ENCODE peak calls at places on chromosomes 2 and 18, in seven cellular contexts. H is stimulated activated CD4-positive, alpha-beta T cell treated with anti-CD3 and anti-CD28 coated beads, Interleukin-12 subunit alpha, Interleukin-12 subunit beta, amount 100 ng/mL, for 4 hours; A is left kidney; X is fibroblast of lung; O is A172; U is thoracic aorta; D is EL. F is an unnamed sample.

GRCh38 chr2:97870396-97870843 is 125.3 kb downstream of the TMEM131 start:
- DNase-seq in H (no peak), A (no peak), X (peak; percentile 88), O (peak; percentile 90), U (no peak), D (peak; percentile 93), F (peak; percentile 46)

GRCh38 chr2:23549051-23549450 is 164.1 kb downstream of the KLHL29 start:
- DNase-seq in H (no peak), A (peak; percentile 45), X (no peak), O (no peak), U (no peak), D (no peak), F (no peak)

GRCh38 chr2:240604939-240605716 is 18.6 kb downstream of the CAPN10 start:
- DNase-seq in H (no peak), A (no peak), X (no peak), O (no peak), U (no peak), D (no peak), F (no peak)

GRCh38 chr2:113342650-113343049 is 63.9 kb upstream of the PAX8 start:
- DNase-seq in H (no peak), A (no peak), X (no peak), O (no peak), U (no peak), D (no peak), F (no peak)

GRCh38 chr2:69773201-69773600 is 31.3 kb downstream of the ANXA4 start:
- DNase-seq in H (no peak), A (no peak), X (peak; percentile 75), O (peak; percentile 63), U (no peak), D (peak; percentile 48), F (no peak)

GRCh38 chr2:147182260-147182659 is 662.6 kb upstream of the ACVR2A start:
- DNase-seq in H (peak; percentile 32), A (no peak), X (no peak), O (peak; percentile 46), U (no peak), D (peak; percentile 4), F (no peak)

GRCh38 chr18:61731693-61732376 is 161.0 kb downstream of the RNF152 start:
- DNase-seq in H (no peak), A (no peak), X (peak; percentile 58), O (no peak), U (no peak), D (no peak), F (no peak)

GRCh38 chr18:38940863-38941531 is 1375.4 kb upstream of the CELF4 start:
- DNase-seq in H (peak; percentile 33), A (peak; percentile 11), X (peak; percentile 69), O (peak; percentile 100), U (no peak), D (peak; percentile 31), F (peak; percentile 10)

GRCh38 chr2:186457908-186458307 is 28.2 kb upstream of the ZC3H15 start:
- DNase-seq in H (no peak), A (no peak), X (no peak), O (no peak), U (no peak), D (no peak), F (no peak)

GRCh38 chr2:28638102-28638501 is 113.5 kb upstream of the PPP1CB start:
- DNase-seq in H (no peak), A (peak; percentile 70), X (no peak), O (no peak), U (no peak), D (no peak), F (no peak)

GRCh38 chr18:12438257-12438656 is 30.5 kb downstream of the PRELID3A start:
- DNase-seq in H (no peak), A (no peak), X (no peak), O (no peak), U (no peak), D (no peak), F (no peak)

GRCh38 chr2:160994141-160995002 is 165.9 kb upstream of the TANK start:
- DNase-seq in H (peak; percentile 48), A (peak; percentile 92), X (peak; percentile 95), O (peak; percentile 78), U (peak; percentile 57), D (peak; percentile 85), F (no peak)

GRCh38 chr2:35220471-35220870 is 1135.1 kb upstream of the CRIM1 start:
- DNase-seq in H (no peak), A (no peak), X (no peak), O (peak; percentile 17), U (no peak), D (peak; percentile 6), F (no peak)

GRCh38 chr2:42797281-42797680 is 4.9 kb upstream of the HAAO start:
- DNase-seq in H (no peak), A (no peak), X (no peak), O (no peak), U (no peak), D (no peak), F (no peak)

GRCh38 chr2:56811401-56811800 is 627.6 kb downstream of the CCDC85A start:
- DNase-seq in H (no peak), A (no peak), X (no peak), O (no peak), U (no peak), D (peak; percentile 6), F (no peak)

GRCh38 chr2:109728809-109729208 is 65.3 kb upstream of the RGPD5 start:
- DNase-seq in H (no peak), A (peak; percentile 37), X (peak; percentile 25), O (no peak), U (no peak), D (no peak), F (no peak)

GRCh38 chr18:55375930-55376329 is 212.1 kb downstream of the TCF4 start:
- DNase-seq in H (no peak), A (no peak), X (no peak), O (no peak), U (no peak), D (no peak), F (no peak)

F was measured in GM12892.